ENCODE peak calls at places on chromosomes 12 and 14, in nine cellular contexts. B is heart left ventricle, W is Peyer's patch, X is fibroblast of lung, I is upper lobe of right lung, Q is MM.1S, J is stomach, M is GM12865, V is lower leg skin. S is an unnamed sample.

GRCh38 chr12:33439587-33440011 is at the start of gene SYT10:
- DNase-seq in B (no peak), W (no peak), X (no peak), I (peak), Q (no peak), J (no peak), M (no peak), V (no peak), S (no peak)

GRCh38 chr14:32306549-32306948 is 22.5 kb upstream of the AKAP6 start:
- DNase-seq in B (no peak), W (no peak), X (no peak), I (no peak), Q (no peak), J (no peak), M (no peak), V (no peak), S (no peak)

GRCh38 chr14:45249847-45250575 is 3.0 kb downstream of the MIS18BP1 start:
- DNase-seq in B (no peak), W (no peak), X (peak), I (no peak), Q (peak), J (no peak), M (peak), V (no peak), S (no peak)

GRCh38 chr14:87217023-87217422 is 776.0 kb downstream of the GALC start:
- DNase-seq in B (no peak), W (no peak), X (no peak), I (no peak), Q (no peak), J (no peak), M (no peak), V (no peak), S (no peak)

GRCh38 chr12:26238341-26239126 is 43.2 kb downstream of the SSPN start:
- DNase-seq in B (peak), W (no peak), X (no peak), I (no peak), Q (no peak), J (no peak), M (no peak), V (peak), S (no peak)

GRCh38 chr14:103402700-103403099 is 17.5 kb downstream of the MARK3 start:
- DNase-seq in B (no peak), W (no peak), X (peak), I (no peak), Q (peak), J (no peak), M (peak), V (no peak), S (no peak)

GRCh38 chr12:21433525-21433924 is 3.9 kb upstream of the PYROXD1 start:
- DNase-seq in B (no peak), W (no peak), X (no peak), I (no peak), Q (no peak), J (no peak), M (no peak), V (no peak), S (no peak)

GRCh38 chr12:50882563-50882962 is 39.8 kb downstream of the TMPRSS12 start:
- DNase-seq in B (no peak), W (no peak), X (no peak), I (no peak), Q (no peak), J (no peak), M (no peak), V (no peak), S (no peak)

GRCh38 chr12:52391618-52392002 is 6.2 kb upstream of the KRT84 start:
- DNase-seq in B (peak), W (no peak), X (no peak), I (peak), Q (no peak), J (peak), M (no peak), V (no peak), S (no peak)

GRCh38 chr14:68479247-68479646 is 313.6 kb downstream of the ZFP36L1 start:
- DNase-seq in B (no peak), W (no peak), X (no peak), I (no peak), Q (no peak), J (no peak), M (no peak), V (no peak), S (peak)

GRCh38 chr14:72518809-72519377 is 375.0 kb downstream of the DPF3 start:
- DNase-seq in B (no peak), W (peak), X (no peak), I (no peak), Q (peak), J (no peak), M (peak), V (no peak), S (no peak)

GRCh38 chr12:60197589-60197988 is 601.8 kb downstream of the SLC16A7 start:
- DNase-seq in B (no peak), W (no peak), X (peak), I (no peak), Q (no peak), J (no peak), M (no peak), V (no peak), S (no peak)

GRCh38 chr12:62530596-62530995 is 64.0 kb downstream of the MON2 start:
- DNase-seq in B (no peak), W (no peak), X (peak), I (no peak), Q (no peak), J (no peak), M (no peak), V (no peak), S (no peak)

GRCh38 chr12:90959538-90960139 is 4.7 kb upstream of the CCER1 start:
- DNase-seq in B (no peak), W (no peak), X (peak), I (no peak), Q (peak), J (no peak), M (peak), V (no peak), S (peak)

GRCh38 chr12:84924956-84925355 is 12.4 kb upstream of the SLC6A15 start:
- DNase-seq in B (no peak), W (no peak), X (peak), I (no peak), Q (no peak), J (no peak), M (no peak), V (no peak), S (no peak)

GRCh38 chr14:59534361-59534987 is 42.1 kb downstream of the CCDC175 start:
- DNase-seq in B (no peak), W (no peak), X (peak), I (no peak), Q (no peak), J (no peak), M (no peak), V (no peak), S (no peak)

GRCh38 chr14:80638620-80639215 is 302.8 kb downstream of the CEP128 start:
- DNase-seq in B (no peak), W (no peak), X (peak), I (no peak), Q (no peak), J (no peak), M (no peak), V (no peak), S (no peak)

GRCh38 chr14:90060312-90060964 is 1.4 kb upstream of the KCNK13 start:
- DNase-seq in B (peak), W (no peak), X (peak), I (peak), Q (peak), J (peak), M (peak), V (peak), S (peak)

GRCh38 chr12:45674583-45674982 is 54.9 kb upstream of the ARID2 start:
- DNase-seq in B (peak), W (no peak), X (peak), I (peak), Q (no peak), J (peak), M (no peak), V (no peak), S (no peak)

GRCh38 chr12:111766608-111767361 is at the start of gene ALDH2:
- DNase-seq in B (peak), W (peak), X (peak), I (peak), Q (no peak), J (peak), M (peak), V (peak), S (peak)

GRCh38 chr12:48681416-48681737 is 661 bp downstream of the KANSL2 start:
- DNase-seq in B (no peak), W (no peak), X (no peak), I (no peak), Q (peak), J (no peak), M (peak), V (no peak), S (no peak)

GRCh38 chr12:85301054-85301453 is 21.0 kb downstream of the ALX1 start:
- DNase-seq in B (no peak), W (no peak), X (no peak), I (no peak), Q (peak), J (no peak), M (peak), V (no peak), S (no peak)

GRCh38 chr12:4621511-4621910 is 27.3 kb downstream of the AKAP3 start:
- DNase-seq in B (no peak), W (no peak), X (no peak), I (no peak), Q (no peak), J (no peak), M (no peak), V (no peak), S (no peak)

GRCh38 chr12:22286569-22286968 is 47.9 kb downstream of the ST8SIA1 start:
- DNase-seq in B (no peak), W (no peak), X (peak), I (no peak), Q (no peak), J (no peak), M (no peak), V (no peak), S (no peak)

GRCh38 chr12:124916370-124917134 is 2.1 kb upstream of the UBC start:
- DNase-seq in B (peak), W (no peak), X (peak), I (no peak), Q (peak), J (peak), M (peak), V (peak), S (peak)

GRCh38 chr12:109777544-109777943 is 55.7 kb downstream of the TRPV4 start:
- DNase-seq in B (no peak), W (no peak), X (peak), I (no peak), Q (peak), J (no peak), M (peak), V (no peak), S (peak)

GRCh38 chr14:105589161-105589925 is 63.0 kb downstream of the TMEM121 start:
- DNase-seq in B (no peak), W (no peak), X (no peak), I (peak), Q (no peak), J (no peak), M (no peak), V (no peak), S (no peak)

GRCh38 chr12:109554761-109555160 is 18.5 kb downstream of the MMAB start:
- DNase-seq in B (no peak), W (no peak), X (no peak), I (no peak), Q (no peak), J (no peak), M (no peak), V (no peak), S (no peak)

GRCh38 chr12:12403264-12404248 is 46.7 kb downstream of the BORCS5 start:
- DNase-seq in B (no peak), W (no peak), X (no peak), I (no peak), Q (no peak), J (no peak), M (no peak), V (no peak), S (peak)

GRCh38 chr12:48567731-48568130 is 2.1 kb downstream of the LALBA start:
- DNase-seq in B (no peak), W (no peak), X (no peak), I (no peak), Q (no peak), J (no peak), M (no peak), V (no peak), S (no peak)

GRCh38 chr12:62917939-62918338 is 17.0 kb downstream of the PPM1H start:
- DNase-seq in B (no peak), W (no peak), X (peak), I (no peak), Q (no peak), J (no peak), M (no peak), V (no peak), S (no peak)

GRCh38 chr14:103095210-103095778 is 769 bp downstream of the EXOC3L4 start:
- DNase-seq in B (no peak), W (no peak), X (no peak), I (no peak), Q (no peak), J (no peak), M (no peak), V (no peak), S (no peak)

GRCh38 chr12:66695130-66695529 is 16.3 kb upstream of the GRIP1 start:
- DNase-seq in B (no peak), W (no peak), X (no peak), I (no peak), Q (peak), J (peak), M (no peak), V (no peak), S (no peak)

GRCh38 chr12:219891-220352 is 6.0 kb upstream of the SLC6A12 start:
- DNase-seq in B (peak), W (no peak), X (peak), I (peak), Q (peak), J (peak), M (peak), V (peak), S (peak)

GRCh38 chr14:35386673-35387125 is 17.9 kb downstream of the NFKBIA start:
- DNase-seq in B (no peak), W (no peak), X (no peak), I (no peak), Q (no peak), J (no peak), M (no peak), V (no peak), S (no peak)

DNA sequence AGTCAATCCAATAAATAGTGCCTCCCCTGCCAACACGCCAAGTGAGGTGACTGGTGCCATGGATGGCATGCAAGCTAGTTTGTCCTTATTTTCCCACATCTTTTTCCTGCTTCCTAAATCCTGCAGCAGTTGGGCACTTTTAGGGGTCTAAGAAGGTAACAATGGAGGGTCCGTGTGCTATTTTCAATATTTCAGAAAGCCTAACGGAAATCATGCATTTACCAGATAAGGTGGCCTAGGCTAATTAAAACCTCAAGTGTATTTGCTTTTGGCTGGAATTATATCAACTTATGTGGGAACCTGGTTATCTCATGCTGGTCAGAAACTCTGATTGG is 4.9 kb downstream of the ITGA5 start:
- DNase-seq in B (no peak), W (no peak), X (no peak), I (no peak), Q (no peak), J (no peak), M (no peak), V (no peak), S (no peak)
- H3K4me3 ChIP-seq in B (peak), W (peak), X (no peak), I (peak), Q (no peak), J (peak), M (no peak), V (no peak), S (no peak)

GRCh38 chr12:83763425-83763824 is 1076.7 kb downstream of the TMTC2 start:
- DNase-seq in B (no peak), W (no peak), X (no peak), I (no peak), Q (no peak), J (no peak), M (no peak), V (no peak), S (no peak)

GRCh38 chr12:83753205-83753604 is 1066.5 kb downstream of the TMTC2 start:
- DNase-seq in B (no peak), W (no peak), X (no peak), I (no peak), Q (no peak), J (no peak), M (no peak), V (no peak), S (no peak)

GRCh38 chr12:83759906-83760305 is 1073.2 kb downstream of the TMTC2 start:
- DNase-seq in B (no peak), W (no peak), X (no peak), I (no peak), Q (no peak), J (no peak), M (no peak), V (no peak), S (no peak)

GRCh38 chr12:83753882-83754281 is 1067.2 kb downstream of the TMTC2 start:
- DNase-seq in B (no peak), W (no peak), X (no peak), I (no peak), Q (no peak), J (no peak), M (no peak), V (no peak), S (no peak)

GRCh38 chr12:83758889-83759631 is 1072.4 kb downstream of the TMTC2 start:
- DNase-seq in B (no peak), W (no peak), X (no peak), I (no peak), Q (no peak), J (no peak), M (no peak), V (no peak), S (no peak)
- H3K4me3 ChIP-seq in B (no peak), W (no peak), X (no peak), I (no peak), Q (no peak), J (no peak), M (no peak), V (no peak), S (no peak)

GRCh38 chr12:15590180-15590826 is 198.9 kb downstream of the EPS8 start:
- DNase-seq in B (peak), W (peak), X (peak), I (no peak), Q (peak), J (peak), M (peak), V (no peak), S (peak)
- H3K4me3 ChIP-seq in B (peak), W (peak), X (peak), I (peak), Q (peak), J (peak), M (peak), V (peak), S (peak)

GRCh38 chr12:75944097-75944904 is 87.3 kb downstream of the PHLDA1 start:
- DNase-seq in B (no peak), W (no peak), X (peak), I (no peak), Q (peak), J (no peak), M (peak), V (no peak), S (no peak)
- H3K4me3 ChIP-seq in B (no peak), W (no peak), X (no peak), I (no peak), Q (peak), J (no peak), M (no peak), V (no peak), S (no peak)

DNA sequence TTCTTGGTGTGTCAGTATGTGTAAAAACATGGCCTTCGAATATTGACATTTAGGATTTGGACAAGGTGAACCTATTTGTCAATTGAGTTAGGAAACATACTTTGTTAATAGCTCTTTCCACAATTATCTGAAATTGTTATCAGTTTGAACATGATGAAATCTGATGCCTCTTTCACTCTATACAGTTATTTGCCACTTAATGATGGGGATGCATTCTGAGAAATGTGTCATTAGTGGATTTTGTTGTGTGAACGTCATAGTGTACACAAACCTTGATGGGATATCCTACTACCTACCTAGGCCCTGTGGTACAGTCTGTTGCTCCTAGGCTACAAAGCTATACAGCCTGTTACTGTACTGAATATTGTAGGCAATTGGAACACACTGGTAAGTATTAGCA is 4.8 kb downstream of the TULP3 start:
- DNase-seq in B (no peak), W (no peak), X (no peak), I (no peak), Q (no peak), J (no peak), M (no peak), V (no peak), S (no peak)
- H3K4me3 ChIP-seq in B (no peak), W (no peak), X (no peak), I (no peak), Q (no peak), J (no peak), M (no peak), V (no peak), S (no peak)

DNA sequence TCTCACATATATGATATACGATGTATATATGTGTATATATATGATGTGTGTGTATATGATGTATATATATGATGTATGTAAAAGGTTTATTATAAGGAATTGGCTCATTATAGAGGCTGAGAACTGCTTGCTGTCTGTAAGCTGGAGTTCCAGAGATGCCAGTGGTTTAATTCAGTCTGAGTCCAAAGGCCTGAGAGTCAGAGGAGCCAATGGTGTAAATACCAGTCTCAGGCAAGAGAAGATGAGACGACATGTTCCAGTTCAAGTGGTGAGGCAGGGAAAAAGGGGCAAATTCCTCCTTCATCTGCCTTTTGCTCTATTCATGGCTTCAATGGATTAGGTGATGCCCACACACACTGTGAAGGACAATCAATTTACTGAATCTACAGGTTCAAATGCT is 17.1 kb upstream of the STYK1 start:
- DNase-seq in B (no peak), W (no peak), X (no peak), I (no peak), Q (no peak), J (no peak), M (no peak), V (no peak), S (no peak)
- H3K4me3 ChIP-seq in B (no peak), W (no peak), X (no peak), I (no peak), Q (no peak), J (no peak), M (no peak), V (no peak), S (no peak)

DNA sequence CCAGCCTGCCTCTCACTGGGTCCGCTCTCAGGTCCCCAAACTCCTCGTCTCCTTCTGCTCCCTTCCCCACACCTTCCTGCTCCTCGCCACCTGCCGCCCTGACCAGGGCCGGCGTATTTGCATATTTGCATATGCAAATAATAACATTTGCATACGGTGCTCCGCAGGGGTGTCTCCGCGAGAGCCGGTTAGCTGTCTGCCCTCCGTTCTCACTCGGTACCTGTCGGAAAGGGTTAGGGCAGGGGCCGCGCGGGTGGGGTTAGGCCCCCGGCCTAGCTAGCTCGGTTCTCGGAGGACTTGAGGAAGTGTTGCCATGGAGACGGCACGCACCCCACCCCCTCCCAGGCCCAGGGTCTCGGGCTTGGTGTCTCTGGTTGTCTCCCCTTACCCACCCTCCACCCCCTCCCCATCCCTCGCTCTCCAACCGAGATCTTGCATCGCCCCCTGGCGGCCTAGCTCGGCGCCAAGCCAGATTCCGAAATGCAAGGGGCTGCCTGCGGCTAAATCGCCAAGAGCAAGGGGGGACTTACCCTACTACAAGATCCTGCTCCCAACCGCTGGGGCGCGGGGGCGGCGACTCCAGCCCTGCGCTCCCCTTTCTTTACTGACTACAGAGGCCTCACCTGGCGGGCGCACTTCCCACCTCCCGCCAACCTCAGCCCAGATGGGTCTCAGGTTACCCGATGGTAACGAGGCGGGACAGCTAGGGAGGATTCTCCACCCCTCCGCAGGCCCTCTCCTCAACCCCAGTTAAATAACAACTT is 8.1 kb downstream of the STAC3 start:
- DNase-seq in B (peak), W (peak), X (peak), I (peak), Q (peak), J (peak), M (peak), V (no peak), S (peak)
- H3K4me3 ChIP-seq in B (peak), W (peak), X (peak), I (peak), Q (peak), J (peak), M (peak), V (no peak), S (peak)

S was measured in Caco-2.